ENCODE peak calls at places on chromosomes 2 and 18, in nine cellular contexts. H is uterus, I is ovary, A is A549, K is body of pancreas, R is tibial nerve, C is transverse colon, U is HepG2, B is HCT116. W is an unnamed sample.

GRCh38 chr2:240463274-240463865 is 27.9 kb downstream of the GPC1 start:
- DNase-seq in H (peak; percentile 14), I (peak; percentile 34), A (no peak), K (peak; percentile 4), R (peak; percentile 4), C (peak; percentile 5), U (no peak), B (no peak), W (peak; percentile 13)

GRCh38 chr2:23803275-23803964 is 123.5 kb downstream of the ATAD2B start:
- DNase-seq in H (no peak), I (no peak), A (no peak), K (no peak), R (no peak), C (no peak), U (no peak), B (no peak), W (no peak)

GRCh38 chr2:23065210-23065609 is 319.8 kb upstream of the KLHL29 start:
- DNase-seq in H (no peak), I (no peak), A (no peak), K (no peak), R (no peak), C (no peak), U (no peak), B (no peak), W (no peak)

GRCh38 chr2:215711484-215712034 is 275.7 kb upstream of the FN1 start:
- DNase-seq in H (no peak), I (no peak), A (peak; percentile 48), K (no peak), R (no peak), C (no peak), U (peak; percentile 72), B (no peak), W (no peak)

GRCh38 chr2:78768016-78768415 is 257.5 kb upstream of the REG3G start:
- DNase-seq in H (no peak), I (no peak), A (no peak), K (no peak), R (no peak), C (no peak), U (no peak), B (no peak), W (no peak)

GRCh38 chr2:26850002-26850431 is 2.1 kb downstream of the DPYSL5 start:
- DNase-seq in H (no peak), I (no peak), A (no peak), K (no peak), R (no peak), C (no peak), U (no peak), B (no peak), W (no peak)

GRCh38 chr2:144519934-144520717 is at the start of gene ZEB2:
- DNase-seq in H (peak; percentile 80), I (peak; percentile 79), A (peak; percentile 67), K (peak; percentile 30), R (peak; percentile 80), C (peak; percentile 43), U (peak; percentile 12), B (peak; percentile 19), W (peak; percentile 77)

GRCh38 chr2:13480057-13480456 is 763.3 kb downstream of the TRIB2 start:
- DNase-seq in H (no peak), I (no peak), A (no peak), K (no peak), R (no peak), C (no peak), U (no peak), B (no peak), W (no peak)

GRCh38 chr2:223050900-223051299 is 1.1 kb upstream of the KCNE4 start:
- DNase-seq in H (no peak), I (no peak), A (no peak), K (no peak), R (no peak), C (no peak), U (no peak), B (no peak), W (no peak)

GRCh38 chr2:74201596-74201995 is 3.2 kb downstream of the MTHFD2 start:
- DNase-seq in H (peak; percentile 67), I (no peak), A (no peak), K (no peak), R (peak; percentile 19), C (no peak), U (no peak), B (no peak), W (no peak)

GRCh38 chr2:42196403-42197267 is 27.5 kb downstream of the EML4 start:
- DNase-seq in H (peak; percentile 17), I (no peak), A (peak; percentile 74), K (peak; percentile 76), R (peak; percentile 19), C (peak; percentile 48), U (peak; percentile 83), B (peak; percentile 22), W (peak; percentile 41)

GRCh38 chr18:48569915-48570264 is 31.1 kb downstream of the CTIF start:
- DNase-seq in H (no peak), I (no peak), A (no peak), K (no peak), R (no peak), C (no peak), U (peak; percentile 14), B (no peak), W (no peak)

GRCh38 chr2:98455494-98455976 is 10.9 kb downstream of the INPP4A start:
- DNase-seq in H (no peak), I (no peak), A (no peak), K (no peak), R (no peak), C (no peak), U (no peak), B (no peak), W (no peak)

DNA sequence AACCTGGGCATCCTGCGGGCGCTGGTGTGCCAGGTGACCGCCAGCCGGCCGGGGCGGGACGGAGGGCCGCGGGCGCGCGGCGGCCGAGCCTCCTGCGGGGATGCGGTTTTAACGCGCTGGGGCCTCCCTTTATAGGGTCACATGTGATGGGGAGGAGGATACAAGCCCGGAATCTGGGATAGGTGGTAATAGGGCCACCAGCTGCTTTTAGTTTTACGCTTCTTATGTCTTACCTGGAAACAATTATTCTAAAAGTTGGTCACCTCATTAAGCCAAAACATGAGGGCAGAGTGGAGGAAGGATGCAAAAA is 600 bp downstream of the DCAF17 start:
- DNase-seq in H (peak; percentile 42), I (no peak), A (no peak), K (no peak), R (peak; percentile 45), C (peak; percentile 87), U (peak; percentile 76), B (no peak), W (no peak)
- TF ChIP-seq POLR2A in H (no peak), I (no peak), A (peak; percentile 38), K (no peak), R (no peak), C (no peak), U (no peak), B (no peak), W (no peak)

GRCh38 chr2:68362069-68362468 is 3.0 kb upstream of the PLEK start:
- DNase-seq in H (peak; percentile 63), I (peak; percentile 71), A (peak; percentile 81), K (peak; percentile 78), R (peak; percentile 71), C (peak; percentile 81), U (peak; percentile 66), B (peak; percentile 65), W (peak; percentile 82)
- H3K27ac ChIP-seq in H (no peak overlapping the region), I (no peak overlapping the region), A (no peak overlapping the region), K (no peak overlapping the region), R (no peak overlapping the region), C (no peak overlapping the region), U (no peak overlapping the region), B (no peak overlapping the region), W (no peak overlapping the region)

DNA sequence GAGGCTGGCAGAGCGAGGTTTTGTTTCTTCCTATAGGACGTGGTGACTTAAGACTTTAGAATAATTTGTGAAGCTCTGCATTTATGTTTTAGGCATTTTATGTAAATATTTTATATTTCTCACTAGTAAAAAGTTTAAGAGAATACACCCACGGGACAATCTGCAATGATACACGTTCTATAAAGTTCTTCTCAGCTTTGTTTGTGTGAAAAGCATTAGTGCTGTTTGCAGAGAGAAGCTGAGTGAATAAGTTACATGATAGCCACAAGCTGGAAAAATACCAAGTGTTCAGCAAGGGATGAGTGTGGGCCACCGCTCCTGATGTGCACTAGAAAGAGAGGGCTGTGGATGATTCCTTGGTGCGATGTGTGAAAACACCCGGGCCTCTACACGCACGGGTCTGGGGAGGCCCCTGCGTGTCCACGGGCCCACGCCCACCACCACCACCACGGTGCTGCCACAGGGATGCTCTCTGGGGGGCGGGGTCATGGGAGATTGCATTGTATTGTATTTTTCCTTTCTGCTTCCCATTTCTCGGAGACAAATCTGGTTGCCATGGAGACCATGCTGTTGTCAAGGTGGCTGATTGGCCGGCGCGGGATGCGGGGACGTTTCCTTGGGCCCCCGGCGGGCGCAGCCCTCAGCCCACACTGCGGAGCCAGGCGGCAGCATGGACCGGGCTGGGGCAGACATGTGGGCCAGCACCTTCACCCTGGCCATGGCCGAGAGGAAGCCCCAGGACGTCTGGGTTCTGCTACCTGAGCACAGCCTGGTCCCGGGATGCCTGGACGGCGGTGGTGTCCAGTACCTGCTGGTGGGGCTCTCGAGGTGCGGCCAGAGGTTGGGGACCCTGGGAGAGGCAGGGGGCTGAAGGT is at the start of gene RTP5:
- DNase-seq in H (no peak), I (no peak), A (no peak), K (no peak), R (no peak), C (no peak), U (no peak), B (no peak), W (no peak)
- H3K4me3 ChIP-seq in H (no peak within 1 kb of the TSS), I (no peak within 1 kb of the TSS), A (no peak within 1 kb of the TSS), K (no peak within 1 kb of the TSS), R (no peak within 1 kb of the TSS), C (no peak within 1 kb of the TSS), U (no peak within 1 kb of the TSS), B (no peak within 1 kb of the TSS), W (no peak within 1 kb of the TSS)

DNA sequence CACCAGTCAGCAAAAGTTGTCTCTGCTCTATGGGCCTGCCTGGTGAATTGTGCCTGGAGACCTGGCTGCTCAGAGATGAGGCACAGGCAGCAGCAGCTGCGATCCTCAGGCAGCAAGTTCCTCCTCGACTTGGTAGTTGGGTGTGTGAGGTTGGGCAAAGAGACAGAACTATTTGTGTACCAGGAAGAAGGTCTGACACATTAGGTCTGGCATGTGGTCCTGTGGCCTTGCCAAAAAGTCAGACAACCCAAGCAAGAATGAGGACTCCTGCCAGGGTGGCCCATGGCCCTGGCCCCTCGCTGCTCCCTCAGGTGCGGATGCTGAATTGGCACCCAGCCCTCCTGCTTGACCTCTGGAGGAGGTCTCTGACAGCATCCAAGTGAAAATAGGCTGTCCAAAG is 192.7 kb downstream of the DYSF start:
- DNase-seq in H (no peak), I (no peak), A (no peak), K (no peak), R (no peak), C (no peak), U (no peak), B (no peak), W (peak; percentile 31)
- TF ChIP-seq POLR2A in H (no peak), I (no peak), A (no peak), K (no peak), R (no peak), C (no peak), U (no peak), B (no peak), W (no peak)

DNA sequence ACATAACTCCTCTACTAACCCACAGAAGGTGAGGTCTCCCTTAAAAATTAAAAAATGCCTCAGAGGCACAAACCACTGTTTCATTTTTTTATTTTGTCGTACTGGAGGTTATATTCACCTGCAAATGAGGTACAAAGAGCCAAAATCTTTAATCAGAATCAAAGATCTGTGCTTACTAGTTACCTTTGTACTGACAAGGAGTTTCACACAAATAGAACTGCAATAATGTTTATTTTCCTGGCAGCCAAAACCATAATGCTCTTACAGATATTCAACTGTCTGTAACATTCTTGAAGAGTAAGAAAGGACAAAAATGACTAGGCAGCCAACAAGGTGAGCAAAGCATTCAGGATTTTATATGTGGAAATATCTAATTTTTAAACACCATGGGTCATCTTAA is 105.1 kb upstream of the NOL4 start:
- DNase-seq in H (no peak), I (no peak), A (no peak), K (no peak), R (no peak), C (no peak), U (no peak), B (no peak), W (no peak)
- H3K27ac ChIP-seq in H (no peak overlapping the region), I (no peak overlapping the region), A (no peak overlapping the region), K (no peak overlapping the region), R (no peak overlapping the region), C (peak overlapping the region; percentile 69), U (no peak overlapping the region), B (no peak overlapping the region), W (no peak overlapping the region)

W was measured in adrenal gland.